ENCODE peak calls at places on chromosome 19, in eight cellular contexts. One of them, this sample, is unnamed. For H3K4me1, the result is how much of the 10 kb centered on the place peaks cover.

GRCh38 chr19:47445937-47446402 is 25.7 kb downstream of the SLC8A2 start:
- DNase-seq in GM23338: peak
- DNase-seq in spleen: peak
- DNase-seq in upper lobe of left lung: peak
- DNase-seq in transverse colon: peak
- DNase-seq in suprapubic skin: no peak
- DNase-seq in GM12878: no peak
- DNase-seq in Panc1: no peak
- DNase-seq in this sample: peak

GRCh38 chr19:15666883-15667282 is 6.0 kb upstream of the CYP4F12 start:
- DNase-seq in GM23338: no peak
- DNase-seq in spleen: no peak
- DNase-seq in upper lobe of left lung: peak
- DNase-seq in transverse colon: peak
- DNase-seq in suprapubic skin: no peak
- DNase-seq in GM12878: no peak
- DNase-seq in Panc1: no peak
- DNase-seq in this sample: peak

GRCh38 chr19:41172297-41173164 is 20.5 kb upstream of the CYP2S1 start:
- DNase-seq in GM23338: no peak
- DNase-seq in spleen: no peak
- DNase-seq in upper lobe of left lung: peak
- DNase-seq in transverse colon: peak
- DNase-seq in suprapubic skin: no peak
- DNase-seq in GM12878: no peak
- DNase-seq in Panc1: no peak
- DNase-seq in this sample: peak

GRCh38 chr19:42154471-42155323 is 22.5 kb upstream of the POU2F2 start:
- DNase-seq in GM23338: no peak
- DNase-seq in spleen: peak
- DNase-seq in upper lobe of left lung: no peak
- DNase-seq in transverse colon: no peak
- DNase-seq in suprapubic skin: no peak
- DNase-seq in GM12878: no peak
- DNase-seq in Panc1: no peak
- DNase-seq in this sample: no peak

GRCh38 chr19:19062454-19063182 is 1.2 kb upstream of the SLC25A42 start:
- DNase-seq in GM23338: peak
- DNase-seq in spleen: no peak
- DNase-seq in upper lobe of left lung: no peak
- DNase-seq in transverse colon: no peak
- DNase-seq in suprapubic skin: no peak
- DNase-seq in GM12878: no peak
- DNase-seq in Panc1: no peak
- DNase-seq in this sample: no peak

GRCh38 chr19:5001547-5002131 is 32.7 kb downstream of the KDM4B start:
- DNase-seq in GM23338: peak
- DNase-seq in spleen: no peak
- DNase-seq in upper lobe of left lung: no peak
- DNase-seq in transverse colon: no peak
- DNase-seq in suprapubic skin: no peak
- DNase-seq in GM12878: no peak
- DNase-seq in Panc1: peak
- DNase-seq in this sample: no peak

GRCh38 chr19:7917292-7918061 is 2.7 kb upstream of the SNAPC2 start:
- DNase-seq in GM23338: peak
- DNase-seq in spleen: peak
- DNase-seq in upper lobe of left lung: no peak
- DNase-seq in transverse colon: peak
- DNase-seq in suprapubic skin: no peak
- DNase-seq in GM12878: no peak
- DNase-seq in Panc1: no peak
- DNase-seq in this sample: peak

GRCh38 chr19:6678690-6679109 is 8.7 kb upstream of the TNFSF14 start:
- DNase-seq in GM23338: no peak
- DNase-seq in spleen: peak
- DNase-seq in upper lobe of left lung: no peak
- DNase-seq in transverse colon: no peak
- DNase-seq in suprapubic skin: no peak
- DNase-seq in GM12878: no peak
- DNase-seq in Panc1: no peak
- DNase-seq in this sample: no peak

GRCh38 chr19:9597027-9597426 is 12.7 kb upstream of the ZNF121 start:
- DNase-seq in GM23338: no peak
- DNase-seq in spleen: no peak
- DNase-seq in upper lobe of left lung: no peak
- DNase-seq in transverse colon: no peak
- DNase-seq in suprapubic skin: no peak
- DNase-seq in GM12878: no peak
- DNase-seq in Panc1: peak
- DNase-seq in this sample: no peak

GRCh38 chr19:50239916-50240585 is 36.6 kb downstream of the MYH14 start:
- DNase-seq in GM23338: no peak
- DNase-seq in spleen: no peak
- DNase-seq in upper lobe of left lung: no peak
- DNase-seq in transverse colon: no peak
- DNase-seq in suprapubic skin: no peak
- DNase-seq in GM12878: no peak
- DNase-seq in Panc1: no peak
- DNase-seq in this sample: no peak

GRCh38 chr19:54415208-54415900 is at the start of gene TTYH1:
- DNase-seq in GM23338: peak
- DNase-seq in spleen: no peak
- DNase-seq in upper lobe of left lung: no peak
- DNase-seq in transverse colon: no peak
- DNase-seq in suprapubic skin: no peak
- DNase-seq in GM12878: no peak
- DNase-seq in Panc1: no peak
- DNase-seq in this sample: no peak

GRCh38 chr19:47377208-47377701 is 28.1 kb downstream of the DHX34 start:
- DNase-seq in GM23338: no peak
- DNase-seq in spleen: no peak
- DNase-seq in upper lobe of left lung: no peak
- DNase-seq in transverse colon: no peak
- DNase-seq in suprapubic skin: no peak
- DNase-seq in GM12878: no peak
- DNase-seq in Panc1: no peak
- DNase-seq in this sample: no peak

GRCh38 chr19:19657397-19657783 is 6.1 kb downstream of the ATP13A1 start:
- DNase-seq in GM23338: no peak
- DNase-seq in spleen: peak
- DNase-seq in upper lobe of left lung: no peak
- DNase-seq in transverse colon: no peak
- DNase-seq in suprapubic skin: no peak
- DNase-seq in GM12878: no peak
- DNase-seq in Panc1: no peak
- DNase-seq in this sample: no peak

GRCh38 chr19:6161271-6161850 is 25.9 kb downstream of the ACSBG2 start:
- DNase-seq in GM23338: peak
- DNase-seq in spleen: no peak
- DNase-seq in upper lobe of left lung: peak
- DNase-seq in transverse colon: peak
- DNase-seq in suprapubic skin: no peak
- DNase-seq in GM12878: peak
- DNase-seq in Panc1: no peak
- DNase-seq in this sample: no peak

GRCh38 chr19:48967346-48968178 is 2.5 kb downstream of the FTL start:
- DNase-seq in GM23338: no peak
- DNase-seq in spleen: peak
- DNase-seq in upper lobe of left lung: peak
- DNase-seq in transverse colon: peak
- DNase-seq in suprapubic skin: no peak
- DNase-seq in GM12878: no peak
- DNase-seq in Panc1: no peak
- DNase-seq in this sample: no peak

GRCh38 chr19:49678970-49679831 is 2.1 kb downstream of the PRMT1 start:
- DNase-seq in GM23338: no peak
- DNase-seq in spleen: peak
- DNase-seq in upper lobe of left lung: no peak
- DNase-seq in transverse colon: no peak
- DNase-seq in suprapubic skin: no peak
- DNase-seq in GM12878: no peak
- DNase-seq in Panc1: no peak
- DNase-seq in this sample: no peak

GRCh38 chr19:27676877-27677276 is 1536.1 kb downstream of the UQCRFS1 start:
- DNase-seq in GM23338: no peak
- DNase-seq in spleen: no peak
- DNase-seq in upper lobe of left lung: no peak
- DNase-seq in transverse colon: no peak
- DNase-seq in suprapubic skin: peak
- DNase-seq in GM12878: no peak
- DNase-seq in Panc1: no peak
- DNase-seq in this sample: no peak

GRCh38 chr19:3723883-3724282 is 15.7 kb downstream of the TJP3 start:
- DNase-seq in GM23338: peak
- DNase-seq in spleen: no peak
- DNase-seq in upper lobe of left lung: no peak
- DNase-seq in transverse colon: no peak
- DNase-seq in suprapubic skin: no peak
- DNase-seq in GM12878: no peak
- DNase-seq in Panc1: no peak
- DNase-seq in this sample: no peak

GRCh38 chr19:53908106-53908932 is 759 bp upstream of the CACNG7 start:
- DNase-seq in GM23338: peak
- DNase-seq in spleen: peak
- DNase-seq in upper lobe of left lung: peak
- DNase-seq in transverse colon: no peak
- DNase-seq in suprapubic skin: no peak
- DNase-seq in GM12878: no peak
- DNase-seq in Panc1: no peak
- DNase-seq in this sample: peak

DNA sequence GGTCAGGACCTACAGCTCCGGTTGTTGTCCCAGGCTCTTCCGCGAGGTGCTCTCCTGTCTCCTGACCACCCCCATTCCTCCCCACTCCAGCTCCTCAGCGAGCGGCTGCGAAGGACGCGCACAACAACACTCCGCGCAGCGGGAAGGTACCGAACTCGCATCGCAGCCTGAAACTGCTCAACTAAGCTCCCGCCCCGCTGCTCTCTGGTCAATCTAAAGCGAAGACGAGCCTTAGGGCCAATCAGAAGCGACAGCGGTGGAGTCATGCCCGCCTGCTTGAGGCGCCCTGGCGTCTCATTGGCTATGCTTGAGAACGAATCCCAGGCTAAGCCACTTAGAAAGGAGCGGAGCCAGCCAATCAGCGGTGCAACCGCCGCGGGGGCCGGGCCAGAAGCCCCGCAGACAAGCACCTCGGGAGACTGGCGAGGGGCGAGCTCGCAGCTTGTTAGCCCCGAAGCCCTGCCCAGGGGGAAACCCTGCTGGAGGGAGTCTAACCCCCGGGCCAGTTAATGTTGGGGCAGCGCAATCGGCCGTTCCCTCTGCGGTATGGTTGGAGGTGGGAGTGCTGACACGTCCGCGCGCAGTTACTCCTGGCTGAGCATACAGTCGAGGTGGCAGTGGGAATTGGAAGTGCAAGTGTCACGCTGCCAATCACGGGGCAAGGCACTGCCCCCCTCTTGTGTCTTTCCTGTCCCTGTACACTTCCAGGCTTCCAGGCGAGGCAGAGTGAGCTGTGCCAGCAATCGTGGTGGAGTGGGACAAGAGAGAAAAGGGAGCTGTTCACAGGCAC is 1.9 kb upstream of the ZBTB32 start:
- DNase-seq in GM23338: peak
- DNase-seq in spleen: peak
- DNase-seq in upper lobe of left lung: peak
- DNase-seq in transverse colon: peak
- DNase-seq in suprapubic skin: peak
- DNase-seq in GM12878: peak
- DNase-seq in Panc1: peak
- DNase-seq in this sample: peak
- TF ChIP-seq POLR2AphosphoS5 in GM23338: peak
- TF ChIP-seq POLR2AphosphoS5 in spleen: peak
- TF ChIP-seq POLR2AphosphoS5 in upper lobe of left lung: peak
- TF ChIP-seq POLR2AphosphoS5 in transverse colon: no peak
- TF ChIP-seq POLR2AphosphoS5 in suprapubic skin: no peak
- TF ChIP-seq POLR2AphosphoS5 in GM12878: peak
- TF ChIP-seq POLR2AphosphoS5 in Panc1: peak
- TF ChIP-seq POLR2AphosphoS5 in this sample: peak

GRCh38 chr19:44959691-44960090 is 4.5 kb downstream of the CLPTM1 start:
- DNase-seq in GM23338: no peak
- DNase-seq in spleen: no peak
- DNase-seq in upper lobe of left lung: no peak
- DNase-seq in transverse colon: no peak
- DNase-seq in suprapubic skin: no peak
- DNase-seq in GM12878: no peak
- DNase-seq in Panc1: no peak
- DNase-seq in this sample: no peak
- H3K4me1 ChIP-seq in GM23338: under half
- H3K4me1 ChIP-seq in spleen: under half
- H3K4me1 ChIP-seq in upper lobe of left lung: under half
- H3K4me1 ChIP-seq in transverse colon: under half
- H3K4me1 ChIP-seq in suprapubic skin: under half
- H3K4me1 ChIP-seq in GM12878: under half
- H3K4me1 ChIP-seq in Panc1: under half
- H3K4me1 ChIP-seq in this sample: under half

GRCh38 chr19:43463381-43464088 is 1.9 kb downstream of the LYPD3 start:
- DNase-seq in GM23338: peak
- DNase-seq in spleen: peak
- DNase-seq in upper lobe of left lung: peak
- DNase-seq in transverse colon: peak
- DNase-seq in suprapubic skin: peak
- DNase-seq in GM12878: peak
- DNase-seq in Panc1: no peak
- DNase-seq in this sample: peak
- TF ChIP-seq POLR2AphosphoS5 in GM23338: no peak
- TF ChIP-seq POLR2AphosphoS5 in spleen: peak
- TF ChIP-seq POLR2AphosphoS5 in upper lobe of left lung: no peak
- TF ChIP-seq POLR2AphosphoS5 in transverse colon: no peak
- TF ChIP-seq POLR2AphosphoS5 in suprapubic skin: no peak
- TF ChIP-seq POLR2AphosphoS5 in GM12878: no peak
- TF ChIP-seq POLR2AphosphoS5 in Panc1: no peak
- TF ChIP-seq POLR2AphosphoS5 in this sample: no peak

DNA sequence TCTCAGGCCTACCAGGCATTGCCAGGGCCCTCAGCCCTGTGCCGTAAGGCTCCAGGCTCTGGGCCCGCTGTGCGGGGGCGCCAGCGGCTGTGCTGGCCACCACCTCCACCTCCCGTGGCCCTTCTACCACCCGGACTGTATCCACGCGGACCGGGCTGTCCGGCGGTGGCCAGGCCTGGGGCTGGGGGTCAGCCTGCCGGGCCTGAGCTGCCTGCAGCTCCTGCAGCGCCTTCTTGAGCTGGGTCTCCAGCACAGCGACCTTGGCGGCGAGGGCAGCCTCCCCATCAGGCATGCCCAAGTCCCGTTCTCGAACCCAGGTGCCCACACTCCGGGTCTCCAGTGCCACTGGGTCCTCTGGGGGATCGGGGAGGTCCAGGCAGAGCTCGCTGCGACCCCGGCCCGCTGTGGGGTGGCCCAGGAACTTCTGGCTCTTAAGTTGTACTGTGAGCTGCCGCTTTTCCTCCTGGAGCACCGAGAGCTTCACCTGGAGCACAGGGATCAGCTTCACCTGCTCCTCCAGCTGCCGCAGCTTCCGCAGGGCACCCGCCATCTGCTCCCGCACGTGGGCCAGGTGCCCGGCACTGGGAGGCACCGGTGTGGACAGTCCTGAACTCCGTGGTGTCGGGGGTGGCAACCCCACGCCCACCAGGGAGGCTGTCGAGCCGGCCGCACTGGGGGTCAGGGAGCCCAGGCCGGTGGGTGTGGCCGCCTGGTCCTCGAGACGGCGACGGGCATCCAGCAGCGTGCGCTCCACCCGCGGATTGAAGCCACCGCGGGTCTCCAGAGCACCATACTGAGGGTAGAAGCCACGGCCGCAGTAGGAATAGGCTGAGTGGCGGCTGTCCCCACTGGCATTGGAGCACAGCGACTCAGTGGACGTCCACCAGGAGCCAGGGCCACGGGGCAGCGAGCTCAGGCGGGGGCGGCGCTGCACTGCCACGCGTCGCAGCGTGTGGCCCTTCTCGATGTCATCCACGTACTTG is 4.1 kb downstream of the KANK2 start:
- DNase-seq in GM23338: no peak
- DNase-seq in spleen: no peak
- DNase-seq in upper lobe of left lung: no peak
- DNase-seq in transverse colon: no peak
- DNase-seq in suprapubic skin: no peak
- DNase-seq in GM12878: no peak
- DNase-seq in Panc1: no peak
- DNase-seq in this sample: no peak
- H3K4me1 ChIP-seq in GM23338: under half
- H3K4me1 ChIP-seq in spleen: under half
- H3K4me1 ChIP-seq in upper lobe of left lung: half or more
- H3K4me1 ChIP-seq in transverse colon: half or more
- H3K4me1 ChIP-seq in suprapubic skin: half or more
- H3K4me1 ChIP-seq in GM12878: under half
- H3K4me1 ChIP-seq in Panc1: under half
- H3K4me1 ChIP-seq in this sample: half or more